ENCODE peak calls at places on chromosomes 6 and 20, in seven cellular contexts. V is transverse colon, W is suprapubic skin, C is sigmoid colon, F is stomach, I is GM12878, R is A549. K is an unnamed sample.

GRCh38 chr6:92125681-92126080 is 1293.7 kb downstream of the EPHA7 start:
- DNase-seq in I (no peak), F (no peak), C (no peak), V (no peak), W (no peak), R (no peak), K (no peak)

GRCh38 chr6:14849224-14849623 is 396.6 kb upstream of the JARID2 start:
- DNase-seq in R (no peak), W (no peak), I (no peak), F (no peak), V (no peak), C (no peak), K (no peak)

GRCh38 chr6:39777218-39777617 is 15.0 kb upstream of the DAAM2 start:
- DNase-seq in I (no peak), R (no peak), W (no peak), V (no peak), F (no peak), C (no peak), K (peak; percentile 60)

GRCh38 chr6:166575190-166575589 is 11.3 kb downstream of the RAMACL start:
- DNase-seq in I (no peak), F (no peak), R (no peak), W (no peak), V (no peak), C (peak; percentile 87), K (no peak)

GRCh38 chr6:153790048-153790447 is 249.0 kb upstream of the OPRM1 start:
- DNase-seq in R (peak; percentile 43), V (no peak), C (no peak), F (no peak), I (no peak), W (no peak), K (no peak)

GRCh38 chr6:32945106-32945761 is 4.4 kb upstream of the HLA-DMB start:
- DNase-seq in C (no peak), F (no peak), I (peak; percentile 67), R (no peak), V (peak; percentile 67), W (no peak), K (no peak)

GRCh38 chr6:35919085-35919826 is 1.6 kb downstream of the SRPK1 start:
- DNase-seq in F (no peak), V (no peak), W (no peak), R (peak; percentile 23), I (no peak), C (no peak), K (peak; percentile 14)

GRCh38 chr6:156720739-156721714 is 56.2 kb upstream of the ARID1B start:
- DNase-seq in C (no peak), W (no peak), I (peak; percentile 76), F (peak; percentile 73), V (peak; percentile 52), R (peak; percentile 7), K (no peak)

GRCh38 chr6:62479722-62480121 is 193.7 kb upstream of the KHDRBS2 start:
- DNase-seq in V (no peak), R (no peak), F (no peak), I (no peak), W (no peak), C (no peak), K (no peak)

GRCh38 chr6:68760941-68761676 is 126.0 kb downstream of the ADGRB3 start:
- DNase-seq in W (no peak), R (no peak), V (no peak), C (no peak), I (no peak), F (no peak), K (no peak)

GRCh38 chr20:54323227-54323734 is 115.4 kb downstream of the PFDN4 start:
- DNase-seq in C (no peak), W (no peak), V (no peak), R (no peak), F (no peak), I (no peak), K (no peak)

GRCh38 chr6:159762681-159763293 is 942 bp downstream of the ACAT2 start:
- DNase-seq in R (peak; percentile 9), V (peak; percentile 36), W (no peak), I (no peak), F (no peak), C (peak; percentile 73), K (no peak)

GRCh38 chr20:53899351-53900167 is 170.8 kb downstream of the BCAS1 start:
- DNase-seq in C (no peak), F (peak; percentile 46), W (peak; percentile 61), I (peak; percentile 95), R (peak; percentile 80), V (peak; percentile 68), K (no peak)

GRCh38 chr6:49548613-49549304 is 1.7 kb upstream of the C6orf141 start:
- DNase-seq in R (no peak), I (no peak), W (no peak), C (no peak), F (no peak), V (no peak), K (no peak)

GRCh38 chr6:140079328-140079727 is 704.9 kb upstream of the CITED2 start:
- DNase-seq in V (no peak), R (no peak), C (no peak), W (no peak), I (no peak), F (peak; percentile 26), K (no peak)

GRCh38 chr6:26520088-26520839 is 17.9 kb upstream of the HMGN4 start:
- DNase-seq in R (no peak), W (peak; percentile 77), I (no peak), V (no peak), C (peak; percentile 84), F (no peak), K (no peak)

GRCh38 chr6:105810922-105811482 is 275.1 kb upstream of the PRDM1 start:
- DNase-seq in V (no peak), R (no peak), W (no peak), C (no peak), I (no peak), F (no peak), K (no peak)

GRCh38 chr20:56249244-56249955 is 868 bp downstream of the MC3R start:
- DNase-seq in W (no peak), I (no peak), F (no peak), C (no peak), R (peak; percentile 37), V (peak; percentile 30), K (no peak)

GRCh38 chr6:53496797-53497196 is 48.1 kb downstream of the GCLC start:
- DNase-seq in V (no peak), W (no peak), R (peak; percentile 73), F (no peak), C (no peak), I (no peak), K (no peak)

GRCh38 chr6:111580826-111581505 is 24.7 kb downstream of the TRAF3IP2 start:
- DNase-seq in I (no peak), V (no peak), W (no peak), F (no peak), C (peak; percentile 73), R (no peak), K (no peak)

GRCh38 chr6:111580401-111580800 is 25.3 kb downstream of the TRAF3IP2 start:
- DNase-seq in R (no peak), F (no peak), V (no peak), I (no peak), W (no peak), C (no peak), K (no peak)

GRCh38 chr6:111581957-111582356 is 23.7 kb downstream of the TRAF3IP2 start:
- DNase-seq in C (no peak), R (no peak), W (no peak), F (no peak), I (no peak), V (no peak), K (no peak)

GRCh38 chr6:111583221-111583620 is 22.5 kb downstream of the TRAF3IP2 start:
- DNase-seq in V (no peak), W (no peak), F (no peak), I (no peak), R (no peak), C (no peak), K (no peak)

DNA sequence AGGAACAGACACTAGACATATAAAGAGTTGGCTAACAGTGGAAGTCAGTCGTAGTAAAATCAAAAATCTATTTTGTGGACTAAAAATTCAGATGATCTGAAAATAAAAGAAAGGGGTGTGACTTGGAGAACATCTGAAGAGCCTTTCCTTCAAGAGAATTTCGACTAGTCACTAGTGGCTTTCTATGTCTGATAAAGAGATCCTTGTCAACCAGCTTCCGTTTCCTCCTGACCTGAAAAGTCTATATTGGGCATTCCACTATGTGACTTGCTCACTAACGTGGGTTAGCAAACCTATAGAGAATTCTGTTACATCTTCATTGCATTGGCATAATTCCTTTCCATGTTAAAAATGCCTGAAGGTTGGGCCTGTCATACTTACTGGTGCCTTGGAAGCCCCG is 25.9 kb downstream of the TRAF3IP2 start:
- DNase-seq in W (no peak), I (no peak), R (no peak), V (no peak), F (no peak), C (no peak), K (no peak)
- TF ChIP-seq EP300 in W (no peak), I (no peak), R (no peak), V (no peak), F (no peak), C (no peak), K (no peak)

DNA sequence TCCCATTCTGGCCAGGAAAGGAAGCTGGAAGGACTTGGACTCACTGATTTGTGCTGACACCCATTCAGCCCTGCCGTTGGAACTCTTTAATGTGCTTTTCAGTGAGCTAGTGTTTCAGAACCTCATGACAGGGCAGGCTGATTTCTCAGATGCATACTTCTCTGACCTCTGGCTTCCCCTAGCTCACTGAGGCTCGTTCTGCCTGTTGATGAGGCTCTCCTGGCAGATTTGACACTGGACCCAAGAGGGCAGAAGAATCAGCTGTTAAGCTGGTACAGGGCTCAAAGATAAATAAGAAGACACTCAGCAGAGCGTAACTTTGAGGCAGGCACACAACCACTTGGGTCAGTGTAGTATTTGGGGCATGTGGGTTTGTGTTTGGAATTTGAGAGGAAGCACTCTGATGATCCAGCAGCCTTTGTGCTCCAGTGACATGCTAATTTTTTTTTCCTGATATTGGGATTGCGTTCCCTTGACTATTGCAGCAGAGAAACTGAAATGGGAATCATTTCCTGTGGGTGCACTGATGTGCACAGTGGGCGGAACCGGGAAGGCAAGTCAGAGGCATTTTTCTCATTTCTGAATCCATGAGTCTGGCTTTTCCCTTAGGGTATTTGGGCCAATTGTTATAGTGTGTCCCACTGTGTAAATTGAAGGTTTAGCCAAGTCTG is 80.2 kb downstream of the CARMIL1 start:
- DNase-seq in C (peak; percentile 76), I (no peak), W (no peak), R (peak; percentile 7), V (no peak), F (no peak), K (peak; percentile 74)
- TF ChIP-seq EP300 in C (no peak), I (no peak), W (no peak), R (no peak), V (no peak), F (no peak), K (no peak)

DNA sequence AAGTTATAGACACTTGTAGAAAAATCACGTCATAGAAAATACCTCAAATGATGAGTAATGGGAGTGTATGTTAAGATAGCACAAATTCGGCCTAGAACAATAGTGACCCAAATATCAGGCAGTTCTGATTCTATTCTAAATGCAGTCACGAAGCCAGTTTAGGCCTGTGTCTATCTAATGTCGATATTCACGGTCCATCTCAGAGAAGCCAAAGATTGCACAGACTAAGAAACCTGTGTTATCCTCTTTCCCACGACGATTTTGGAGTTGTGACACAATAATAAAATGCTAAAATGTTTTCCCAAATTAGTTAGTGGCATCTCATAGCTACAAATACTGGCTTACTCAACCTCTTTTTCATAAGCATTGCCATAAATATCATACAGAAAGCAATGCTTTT is 4.0 kb downstream of the HIVEP2 start:
- DNase-seq in I (no peak), F (no peak), W (no peak), C (no peak), V (no peak), R (no peak), K (no peak)
- TF ChIP-seq EP300 in I (no peak), F (no peak), W (no peak), C (no peak), V (no peak), R (no peak), K (no peak)

GRCh38 chr6:125746731-125747588 is 2.5 kb upstream of the HEY2 start:
- DNase-seq in W (no peak), R (peak; percentile 27), C (peak; percentile 75), V (peak; percentile 71), F (peak; percentile 60), I (no peak), K (no peak)
- TF ChIP-seq EP300 in W (no peak), R (no peak), C (no peak), V (no peak), F (no peak), I (no peak), K (no peak)

K was measured in esophagus muscularis mucosa.